ENCODE peak calls at places on chromosome 16, in six cellular contexts. N is Panc1, P is heart right ventricle, F is ascending aorta, Y is fibroblast of lung, V is A549. W is an unnamed sample. For H3K9me3, the result is how much of the 10 kb centered on the place peaks cover.

GRCh38 chr16:83971165-83972130 is 3.4 kb downstream of the NECAB2 start:
- DNase-seq in N (no peak), P (no peak), F (no peak), Y (no peak), V (no peak), W (no peak)

GRCh38 chr16:59633996-59634579 is 900.0 kb upstream of the GOT2 start:
- DNase-seq in N (no peak), P (no peak), F (no peak), Y (peak), V (no peak), W (peak)

GRCh38 chr16:86270696-86271095 is 239.6 kb upstream of the FOXF1 start:
- DNase-seq in N (no peak), P (no peak), F (no peak), Y (no peak), V (no peak), W (no peak)

GRCh38 chr16:12874135-12874534 is 27.3 kb upstream of the SHISA9 start:
- DNase-seq in N (no peak), P (no peak), F (no peak), Y (peak), V (peak), W (no peak)

GRCh38 chr16:19396555-19397011 is 21.1 kb upstream of the TMC5 start:
- DNase-seq in N (no peak), P (no peak), F (no peak), Y (no peak), V (no peak), W (no peak)

GRCh38 chr16:89052824-89053724 is 40.6 kb upstream of the ACSF3 start:
- DNase-seq in N (no peak), P (peak), F (no peak), Y (peak), V (peak), W (no peak)

GRCh38 chr16:72568502-72568901 is 396.5 kb upstream of the PMFBP1 start:
- DNase-seq in N (no peak), P (no peak), F (no peak), Y (no peak), V (no peak), W (no peak)

GRCh38 chr16:27595993-27596392 is 46.0 kb downstream of the KATNIP start:
- DNase-seq in N (no peak), P (no peak), F (no peak), Y (peak), V (no peak), W (no peak)

GRCh38 chr16:76265434-76266045 is 11.7 kb upstream of the CNTNAP4 start:
- DNase-seq in N (peak), P (no peak), F (no peak), Y (peak), V (peak), W (peak)

GRCh38 chr16:88634994-88635670 is 3.2 kb upstream of the IL17C start:
- DNase-seq in N (no peak), P (peak), F (no peak), Y (no peak), V (no peak), W (no peak)

GRCh38 chr16:88907768-88908167 is 41.3 kb upstream of the PABPN1L start:
- DNase-seq in N (no peak), P (no peak), F (no peak), Y (peak), V (no peak), W (no peak)

GRCh38 chr16:81618187-81618586 is 160.9 kb upstream of the PLCG2 start:
- DNase-seq in N (no peak), P (no peak), F (no peak), Y (no peak), V (no peak), W (no peak)

GRCh38 chr16:10385725-10386516 is at the start of gene ATF7IP2:
- DNase-seq in N (peak), P (peak), F (peak), Y (peak), V (peak), W (peak)

GRCh38 chr16:85173981-85174751 is 61.9 kb upstream of the CIBAR2 start:
- DNase-seq in N (peak), P (no peak), F (peak), Y (peak), V (peak), W (no peak)

GRCh38 chr16:52090080-52090479 is 456.9 kb downstream of the TOX3 start:
- DNase-seq in N (no peak), P (no peak), F (no peak), Y (peak), V (no peak), W (no peak)

GRCh38 chr16:69040144-69040909 is 65.1 kb upstream of the HAS3 start:
- DNase-seq in N (no peak), P (no peak), F (no peak), Y (peak), V (no peak), W (no peak)

GRCh38 chr16:86483-86952 is 8.5 kb downstream of the MPG start:
- DNase-seq in N (no peak), P (no peak), F (no peak), Y (no peak), V (no peak), W (no peak)

GRCh38 chr16:15613676-15614075 is 29.3 kb downstream of the MARF1 start:
- DNase-seq in N (no peak), P (no peak), F (no peak), Y (peak), V (no peak), W (no peak)

GRCh38 chr16:75952124-75952523 is 225.8 kb upstream of the CPHXL start:
- DNase-seq in N (no peak), P (no peak), F (no peak), Y (no peak), V (no peak), W (no peak)

GRCh38 chr16:81558077-81558443 is 113.5 kb downstream of the CMIP start:
- DNase-seq in N (no peak), P (no peak), F (no peak), Y (no peak), V (no peak), W (no peak)

GRCh38 chr16:50618238-50618918 is 62.7 kb downstream of the SNX20 start:
- DNase-seq in N (no peak), P (no peak), F (no peak), Y (no peak), V (no peak), W (no peak)

GRCh38 chr16:86961133-86961720 is 356.0 kb downstream of the C16orf95 start:
- DNase-seq in N (no peak), P (no peak), F (no peak), Y (peak), V (no peak), W (peak)

GRCh38 chr16:87344165-87344930 is 27.2 kb upstream of the C16orf95 start:
- DNase-seq in N (no peak), P (peak), F (no peak), Y (no peak), V (no peak), W (no peak)

DNA sequence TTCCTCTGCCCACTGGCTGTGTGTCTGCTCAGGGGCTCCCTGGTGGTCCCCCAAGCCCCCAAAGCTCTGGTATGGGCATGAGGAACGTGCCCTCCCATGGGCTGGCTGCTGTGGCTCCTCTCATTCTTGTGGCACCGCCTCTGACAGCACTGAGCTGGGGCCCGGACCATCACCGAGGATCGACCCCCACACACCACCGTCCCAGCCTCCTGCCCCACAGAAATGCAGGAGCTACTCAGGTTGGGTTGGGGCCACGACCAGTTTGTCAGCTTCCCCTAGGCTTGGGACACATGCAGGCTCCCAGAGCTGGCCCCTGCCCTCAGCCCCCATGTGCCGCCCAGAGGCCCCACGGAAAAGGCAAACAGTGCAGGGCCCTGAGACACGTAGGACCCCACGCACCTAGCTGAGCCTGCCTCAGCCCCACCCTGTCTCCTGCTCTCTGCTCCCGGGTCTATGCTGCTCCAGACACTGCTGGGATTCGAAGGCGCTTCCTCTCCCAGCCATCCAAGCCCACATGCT is 3.3 kb upstream of the CASKIN1 start:
- DNase-seq in N (no peak), P (no peak), F (no peak), Y (no peak), V (no peak), W (no peak)
- H3K27ac ChIP-seq in N (no peak), P (no peak), F (no peak), Y (no peak), V (no peak), W (no peak)

DNA sequence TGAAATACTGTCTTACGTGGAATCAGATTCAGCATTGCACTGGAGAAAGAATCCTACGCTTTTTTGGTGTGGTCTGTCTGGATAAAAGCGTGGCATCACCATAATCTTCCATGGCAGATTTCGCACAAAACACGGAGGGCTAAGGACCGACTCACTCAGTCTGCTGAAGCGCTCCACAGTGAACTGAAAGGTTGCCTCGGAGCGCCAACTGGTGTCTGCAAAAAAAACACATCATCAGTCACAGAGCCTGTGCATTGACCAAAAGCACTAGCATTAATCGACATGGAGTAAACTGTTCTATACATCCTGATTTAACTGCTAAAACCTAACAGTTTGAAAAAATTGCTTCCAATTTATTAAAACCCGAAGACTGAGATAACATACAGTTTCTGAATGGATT is 40.5 kb downstream of the USP7 start:
- DNase-seq in N (no peak), P (no peak), F (no peak), Y (no peak), V (no peak), W (no peak)
- H3K4me3 ChIP-seq in N (no peak), P (no peak), F (no peak), Y (no peak), V (no peak), W (no peak)

GRCh38 chr16:74811911-74812310 is 37.3 kb upstream of the FA2H start:
- DNase-seq in N (no peak), P (no peak), F (no peak), Y (no peak), V (no peak), W (no peak)

GRCh38 chr16:74807052-74807646 is 32.5 kb upstream of the FA2H start:
- DNase-seq in N (no peak), P (no peak), F (no peak), Y (no peak), V (no peak), W (no peak)
- H3K9me3 ChIP-seq in N (under half), P (under half), F (under half), Y (under half), V (under half), W (under half)

GRCh38 chr16:14502932-14503741 is 126.9 kb downstream of the PARN start:
- DNase-seq in N (no peak), P (no peak), F (no peak), Y (peak), V (no peak), W (peak)
- H3K27ac ChIP-seq in N (peak), P (peak), F (peak), Y (no peak), V (peak), W (peak)

GRCh38 chr16:5432166-5432565 is 334.6 kb upstream of the EEF2KMT start:
- DNase-seq in N (no peak), P (no peak), F (no peak), Y (no peak), V (no peak), W (no peak)

GRCh38 chr16:5428932-5429331 is 331.3 kb upstream of the EEF2KMT start:
- DNase-seq in N (no peak), P (no peak), F (no peak), Y (peak), V (no peak), W (no peak)

GRCh38 chr16:5430598-5430997 is 333.0 kb upstream of the EEF2KMT start:
- DNase-seq in N (no peak), P (no peak), F (no peak), Y (no peak), V (no peak), W (no peak)

GRCh38 chr16:5422643-5423496 is 325.3 kb upstream of the EEF2KMT start:
- DNase-seq in N (no peak), P (no peak), F (no peak), Y (no peak), V (no peak), W (no peak)

GRCh38 chr16:5427571-5427970 is 330.0 kb upstream of the EEF2KMT start:
- DNase-seq in N (no peak), P (no peak), F (no peak), Y (no peak), V (no peak), W (no peak)
- H3K4me3 ChIP-seq in N (no peak), P (no peak), F (no peak), Y (no peak), V (no peak), W (no peak)

GRCh38 chr16:48592839-48593429 is 17.0 kb downstream of the N4BP1 start:
- DNase-seq in N (no peak), P (no peak), F (no peak), Y (no peak), V (no peak), W (no peak)
- H3K9me3 ChIP-seq in N (under half), P (under half), F (under half), Y (under half), V (under half), W (under half)

GRCh38 chr16:11497329-11497805 is 89.4 kb downstream of the LITAF start:
- DNase-seq in N (peak), P (peak), F (peak), Y (peak), V (peak), W (no peak)
- H3K27ac ChIP-seq in N (peak), P (peak), F (peak), Y (peak), V (peak), W (peak)

GRCh38 chr16:56898847-56899246 is 33.1 kb upstream of the HERPUD1 start:
- DNase-seq in N (no peak), P (no peak), F (no peak), Y (no peak), V (no peak), W (no peak)
- H3K4me3 ChIP-seq in N (no peak), P (no peak), F (no peak), Y (no peak), V (no peak), W (no peak)

DNA sequence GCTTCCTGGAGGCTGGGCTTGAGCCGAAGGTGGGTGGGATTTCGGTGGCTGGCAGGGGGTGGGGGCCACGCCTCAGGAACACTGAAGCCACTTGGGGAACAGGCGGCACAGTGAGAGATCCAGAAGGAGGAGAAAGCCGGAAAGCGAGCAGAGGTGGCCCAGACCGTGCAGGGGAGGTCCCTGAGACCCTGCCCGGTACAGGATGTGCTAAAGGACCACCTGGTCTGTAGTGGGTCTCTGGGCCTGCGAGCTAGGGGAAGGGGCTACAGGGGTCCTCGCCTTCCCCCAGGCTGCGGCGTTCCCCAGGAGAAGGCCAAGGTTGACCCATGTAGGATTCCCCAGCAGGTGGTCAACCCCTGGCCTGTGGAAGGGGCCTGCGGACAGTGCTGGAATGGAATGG is at the start of gene TLE7:
- DNase-seq in N (no peak), P (no peak), F (no peak), Y (no peak), V (no peak), W (no peak)
- H3K9me3 ChIP-seq in N (under half), P (under half), F (under half), Y (under half), V (half or more), W (half or more)

W was measured in AG04450.